ENCODE peak calls at places on chromosome X, in seven cellular contexts. E, J, C, S, R, U and O are unnamed samples.

GRCh38 chrX:11408111-11408405 is 114.8 kb downstream of the AMELX start:
- DNase-seq in U (no peak), R (no peak), C (no peak), J (no peak), E (peak; percentile 62), S (no peak), O (no peak)

GRCh38 chrX:4547218-4547836 is 833.9 kb upstream of the PRKX start:
- DNase-seq in J (peak; percentile 52), S (peak; percentile 5), R (peak; percentile 5), U (peak; percentile 20), C (peak; percentile 8), E (peak; percentile 42), O (peak; percentile 4)

GRCh38 chrX:47854474-47854873 is 17.8 kb downstream of the ZNF81 start:
- DNase-seq in R (no peak), C (no peak), J (peak; percentile 43), S (no peak), E (peak; percentile 24), U (peak; percentile 14), O (no peak)

GRCh38 chrX:31036895-31037294 is 34.9 kb downstream of the FTHL17 start:
- DNase-seq in J (peak; percentile 45), C (peak; percentile 42), E (peak; percentile 45), U (peak; percentile 34), S (no peak), R (no peak), O (no peak)

GRCh38 chrX:46587753-46588171 is 14.2 kb downstream of the CHST7 start:
- DNase-seq in C (no peak), S (no peak), U (no peak), R (no peak), J (no peak), E (no peak), O (no peak)

GRCh38 chrX:57900961-57901360 is 9.3 kb downstream of the ZXDA start:
- DNase-seq in J (no peak), E (no peak), R (no peak), C (no peak), U (no peak), S (no peak), O (no peak)

GRCh38 chrX:17930850-17931249 is 69.8 kb upstream of the RAI2 start:
- DNase-seq in C (no peak), R (no peak), U (no peak), E (no peak), J (no peak), S (no peak), O (no peak)

GRCh38 chrX:17442898-17443297 is 67.9 kb downstream of the NHS start:
- DNase-seq in E (no peak), U (no peak), J (no peak), R (no peak), C (no peak), S (no peak), O (no peak)

GRCh38 chrX:13094374-13094773 is 50.0 kb upstream of the FAM9C start:
- DNase-seq in U (no peak), E (no peak), S (no peak), R (no peak), J (no peak), C (no peak), O (no peak)

DNA sequence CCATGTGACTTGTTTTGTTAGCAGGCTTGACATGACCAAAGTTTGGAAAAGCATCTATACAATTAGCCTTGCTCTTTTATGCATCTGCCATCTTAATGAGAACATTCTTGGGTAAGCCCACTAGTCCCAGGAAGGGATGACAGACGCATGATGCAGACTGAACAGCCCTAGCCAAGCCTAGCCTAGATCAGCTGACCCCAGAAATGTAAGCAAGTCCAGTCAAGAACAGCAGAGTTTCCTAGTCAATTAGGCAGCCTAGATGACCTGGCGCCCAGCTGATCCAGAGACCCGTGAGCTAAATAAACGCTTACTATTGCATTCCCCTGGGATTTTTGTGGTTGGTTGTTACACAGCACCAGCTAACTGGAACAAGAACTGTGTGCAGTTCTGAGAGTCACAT is 457.9 kb downstream of the BCOR start:
- DNase-seq in S (no peak), R (no peak), C (no peak), U (no peak), J (no peak), E (no peak), O (no peak)
- TF ChIP-seq POLR2AphosphoS5 in S (no peak), R (no peak), C (no peak), U (no peak), J (no peak), E (no peak), O (no peak)

GRCh38 chrX:152635941-152636340 is 1.8 kb upstream of the GABRQ start:
- DNase-seq in R (no peak), J (peak; percentile 45), C (peak; percentile 27), S (no peak), E (peak; percentile 69), U (peak; percentile 50), O (no peak)

GRCh38 chrX:152640039-152640818 is 2.5 kb downstream of the GABRQ start:
- DNase-seq in E (peak; percentile 80), J (no peak), C (no peak), U (no peak), S (no peak), R (no peak), O (no peak)

GRCh38 chrX:152639426-152639825 is 1.7 kb downstream of the GABRQ start:
- DNase-seq in C (no peak), R (no peak), S (no peak), J (no peak), E (no peak), U (no peak), O (no peak)

GRCh38 chrX:152638443-152638904 is 779 bp downstream of the GABRQ start:
- DNase-seq in C (no peak), E (no peak), S (no peak), R (no peak), U (no peak), J (peak; percentile 42), O (no peak)

DNA sequence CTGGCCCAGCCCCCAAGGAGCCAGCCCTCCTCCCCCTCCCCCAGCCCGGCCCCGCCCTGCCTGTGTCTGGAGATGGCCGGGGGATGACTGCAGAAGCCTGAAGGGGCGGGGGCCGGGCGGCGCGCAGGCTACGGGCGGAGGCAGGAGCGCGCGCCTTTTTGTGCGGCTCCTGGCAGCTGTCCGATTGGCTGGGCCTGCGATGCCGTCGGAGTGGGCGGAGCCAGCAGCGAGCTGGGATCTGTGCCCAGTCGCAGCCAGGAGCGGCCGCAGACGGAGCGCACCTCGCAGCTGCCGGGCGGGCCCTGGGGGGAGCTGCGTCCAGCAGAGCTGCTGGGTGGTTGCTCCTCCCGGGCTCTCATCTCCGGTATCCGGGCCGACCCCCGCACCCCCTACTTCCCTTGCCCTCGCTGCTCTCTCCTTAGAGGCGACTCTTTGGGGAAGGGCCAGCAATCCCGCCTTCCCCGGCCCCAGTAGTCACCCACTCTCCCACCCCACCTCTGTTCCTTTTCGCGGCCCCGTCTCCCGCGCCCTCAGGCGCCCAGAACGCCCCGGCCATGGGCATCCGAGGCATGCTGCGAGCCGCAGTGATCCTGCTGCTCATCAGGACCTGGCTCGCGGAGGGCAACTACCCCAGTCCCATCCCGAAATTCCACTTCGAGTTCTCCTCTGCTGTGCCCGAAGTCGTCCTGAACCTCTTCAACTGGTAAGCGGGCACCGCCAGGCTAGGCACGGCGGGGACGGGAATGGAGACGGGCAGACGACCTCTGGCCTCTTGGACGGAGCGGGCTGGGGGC is at the start of gene GABRQ:
- DNase-seq in U (peak; percentile 88), E (peak; percentile 91), C (no peak), S (no peak), J (peak; percentile 82), R (no peak), O (no peak)
- TF ChIP-seq TAF1 in U (no peak), E (peak; percentile 64), C (no peak), S (no peak), J (peak; percentile 96), R (no peak), O (no peak)

GRCh38 chrX:40513835-40514234 is 66.9 kb upstream of the ATP6AP2 start:
- DNase-seq in J (no peak), R (no peak), E (no peak), C (no peak), S (no peak), U (no peak), O (no peak)

GRCh38 chrX:40504801-40505605 is 75.8 kb upstream of the ATP6AP2 start:
- DNase-seq in J (no peak), C (no peak), S (no peak), R (peak; percentile 3), E (no peak), U (no peak), O (no peak)

GRCh38 chrX:40511258-40511657 is 69.5 kb upstream of the ATP6AP2 start:
- DNase-seq in J (no peak), C (no peak), R (no peak), U (no peak), E (no peak), S (no peak), O (no peak)

GRCh38 chrX:40513012-40513411 is 67.8 kb upstream of the ATP6AP2 start:
- DNase-seq in S (no peak), R (no peak), U (no peak), E (no peak), J (no peak), C (peak; percentile 84), O (no peak)

DNA sequence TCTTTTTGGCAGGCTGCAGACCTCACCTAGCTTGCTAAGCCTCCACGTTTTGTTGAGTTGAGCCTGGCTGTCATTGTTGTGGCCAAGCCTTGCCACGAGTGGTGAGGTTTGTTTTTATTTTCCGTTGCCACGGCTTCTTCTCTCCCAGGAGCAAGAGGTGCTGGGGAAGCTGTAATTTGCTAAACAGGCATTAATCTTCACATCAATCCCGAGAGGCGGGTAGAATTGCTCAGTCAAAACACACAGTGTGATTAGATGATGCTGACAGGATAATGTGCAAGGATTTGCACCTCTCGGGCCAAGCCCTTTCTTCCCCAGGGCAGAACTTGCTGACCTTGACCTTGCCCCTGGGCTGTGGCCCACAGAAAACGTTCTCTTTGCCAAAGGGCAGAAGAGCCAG is 72.2 kb upstream of the ATP6AP2 start:
- DNase-seq in R (no peak), U (no peak), S (no peak), E (no peak), C (no peak), J (no peak), O (no peak)
- TF ChIP-seq POLR2AphosphoS5 in R (no peak), U (no peak), S (no peak), E (no peak), C (no peak), J (no peak), O (no peak)

DNA sequence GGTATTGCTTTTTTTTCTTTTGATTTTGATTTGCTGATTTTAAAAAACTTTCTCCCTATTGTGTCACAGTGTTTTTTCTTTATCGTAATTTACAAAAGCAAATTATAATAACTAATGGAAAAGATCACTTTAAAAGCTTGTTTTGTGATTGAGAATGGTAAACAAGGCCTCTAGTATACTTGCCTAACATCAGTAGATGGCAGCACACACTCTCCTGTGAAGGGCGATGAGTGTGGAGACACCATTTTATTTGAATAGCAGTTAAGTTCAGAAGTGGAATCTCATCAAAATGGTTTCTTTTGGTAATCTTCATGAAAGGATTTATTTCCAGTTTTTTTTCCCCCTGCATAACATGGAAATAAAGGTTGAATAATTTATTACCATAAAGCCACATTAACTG is 72.3 kb downstream of the PAK3 start:
- DNase-seq in U (peak; percentile 3), S (no peak), R (no peak), E (peak; percentile 4), J (no peak), C (peak; percentile 0), O (no peak)
- TF ChIP-seq TAF1 in U (no peak), S (no peak), R (no peak), E (no peak), J (no peak), C (no peak), O (no peak)